ENCODE peak calls at places on chromosomes 11 and 22, in six cellular contexts. W is erythroblast, U is sigmoid colon, E is heart left ventricle, B is tibial nerve, T is Peyer's patch. P is an unnamed sample.

GRCh38 chr11:27317751-27318150 is 45.3 kb downstream of the CCDC34 start:
- DNase-seq in E (no peak), B (no peak), T (no peak), U (no peak), W (peak; percentile 11), P (peak; percentile 53)

GRCh38 chr11:115581871-115582639 is 77.8 kb upstream of the CADM1 start:
- DNase-seq in E (no peak), T (no peak), B (no peak), U (no peak), W (no peak), P (no peak)

GRCh38 chr11:85167471-85167870 is 459.7 kb downstream of the DLG2 start:
- DNase-seq in E (no peak), T (no peak), W (no peak), B (no peak), U (no peak), P (no peak)

GRCh38 chr11:69126286-69126685 is 29.4 kb upstream of the SMIM38 start:
- DNase-seq in U (no peak), E (no peak), W (no peak), B (no peak), T (no peak), P (no peak)

GRCh38 chr22:48675828-48676145 is 1151.9 kb downstream of the BRD1 start:
- DNase-seq in T (no peak), U (no peak), E (no peak), B (no peak), W (no peak), P (no peak)

GRCh38 chr22:45671783-45672563 is at the start of gene ATXN10:
- DNase-seq in U (peak; percentile 78), B (peak; percentile 37), T (peak; percentile 71), W (peak; percentile 88), E (peak; percentile 83), P (peak; percentile 45)

GRCh38 chr22:30230330-30230729 is 16.2 kb downstream of the LIF start:
- DNase-seq in U (no peak), B (no peak), E (no peak), T (no peak), W (no peak), P (no peak)

GRCh38 chr11:75276696-75277095 is 36.1 kb downstream of the TPBGL start:
- DNase-seq in E (peak; percentile 44), W (no peak), U (peak; percentile 52), T (peak; percentile 36), B (no peak), P (no peak)

GRCh38 chr22:33477131-33478111 is 419.2 kb upstream of the SYN3 start:
- DNase-seq in T (no peak), U (no peak), W (no peak), E (no peak), B (no peak), P (no peak)

GRCh38 chr11:103170865-103171264 is 61.6 kb downstream of the DYNC2H1 start:
- DNase-seq in W (no peak), T (no peak), U (no peak), E (no peak), B (no peak), P (no peak)

GRCh38 chr22:46803031-46803880 is 40.8 kb downstream of the TBC1D22A start:
- DNase-seq in B (no peak), T (peak; percentile 78), W (peak; percentile 81), E (peak; percentile 85), U (peak; percentile 68), P (no peak)

GRCh38 chr22:25365491-25366261 is 146.2 kb downstream of the CRYBB2 start:
- DNase-seq in T (no peak), E (peak; percentile 78), U (peak; percentile 58), B (no peak), W (no peak), P (no peak)

GRCh38 chr11:69360606-69361005 is 66.7 kb downstream of the MYEOV start:
- DNase-seq in E (no peak), U (no peak), B (no peak), W (no peak), T (no peak), P (no peak)

GRCh38 chr11:65850217-65851082 is 7.5 kb downstream of the CFL1 start:
- DNase-seq in E (no peak), U (peak; percentile 62), B (no peak), T (peak; percentile 46), W (no peak), P (no peak)

GRCh38 chr11:3957437-3957836 is 102.0 kb downstream of the STIM1 start:
- DNase-seq in B (no peak), T (no peak), W (peak; percentile 45), U (no peak), E (no peak), P (no peak)

GRCh38 chr11:77508031-77508430 is 34.1 kb upstream of the PAK1 start:
- DNase-seq in B (no peak), T (no peak), W (no peak), E (no peak), U (no peak), P (no peak)

GRCh38 chr22:19980766-19981165 is 35.9 kb downstream of the ARVCF start:
- DNase-seq in E (no peak), B (no peak), U (no peak), T (no peak), W (no peak), P (no peak)

GRCh38 chr11:28529540-28530410 is 421.6 kb downstream of the METTL15 start:
- DNase-seq in T (no peak), W (peak; percentile 50), U (no peak), B (peak; percentile 10), E (no peak), P (no peak)

GRCh38 chr11:92227233-92227593 is 2.6 kb downstream of the FAT3 start:
- DNase-seq in U (no peak), E (no peak), T (no peak), B (no peak), W (no peak), P (no peak)

GRCh38 chr11:45537617-45538016 is 127.8 kb downstream of the CHST1 start:
- DNase-seq in T (no peak), W (no peak), U (no peak), E (no peak), B (no peak), P (no peak)

GRCh38 chr11:2275334-2276279 is 5.2 kb upstream of the ASCL2 start:
- DNase-seq in B (no peak), W (no peak), T (no peak), U (peak; percentile 55), E (peak; percentile 58), P (no peak)

GRCh38 chr11:109209572-109209971 is 212.4 kb upstream of the C11orf87 start:
- DNase-seq in E (no peak), B (no peak), T (no peak), U (no peak), W (no peak), P (no peak)

GRCh38 chr11:120133216-120134105 is 4.5 kb downstream of the TRIM29 start:
- DNase-seq in E (no peak), T (peak; percentile 40), B (no peak), U (peak; percentile 38), W (no peak), P (no peak)
- TF ChIP-seq POLR2A in E (no peak), T (no peak), B (no peak), U (no peak), W (no peak), P (no peak)

GRCh38 chr11:62547691-62548281 is 1.2 kb upstream of the AHNAK start:
- DNase-seq in T (no peak), U (peak; percentile 78), W (no peak), B (no peak), E (no peak), P (peak; percentile 28)
- TF ChIP-seq POLR2A in T (no peak), U (no peak), W (no peak), B (no peak), E (no peak), P (no peak)

GRCh38 chr22:39094717-39095389 is 2.2 kb upstream of the APOBEC3H start:
- DNase-seq in U (no peak), T (peak; percentile 62), B (no peak), E (no peak), W (no peak), P (no peak)

GRCh38 chr22:39098026-39098425 is 982 bp downstream of the APOBEC3H start:
- DNase-seq in B (no peak), T (no peak), E (no peak), U (peak; percentile 37), W (no peak), P (no peak)

GRCh38 chr22:39095971-39096370 is 1.1 kb upstream of the APOBEC3H start:
- DNase-seq in B (no peak), U (no peak), T (no peak), E (no peak), W (no peak), P (no peak)

GRCh38 chr22:39098576-39098975 is 1.5 kb downstream of the APOBEC3H start:
- DNase-seq in W (no peak), B (no peak), E (no peak), U (no peak), T (no peak), P (no peak)

DNA sequence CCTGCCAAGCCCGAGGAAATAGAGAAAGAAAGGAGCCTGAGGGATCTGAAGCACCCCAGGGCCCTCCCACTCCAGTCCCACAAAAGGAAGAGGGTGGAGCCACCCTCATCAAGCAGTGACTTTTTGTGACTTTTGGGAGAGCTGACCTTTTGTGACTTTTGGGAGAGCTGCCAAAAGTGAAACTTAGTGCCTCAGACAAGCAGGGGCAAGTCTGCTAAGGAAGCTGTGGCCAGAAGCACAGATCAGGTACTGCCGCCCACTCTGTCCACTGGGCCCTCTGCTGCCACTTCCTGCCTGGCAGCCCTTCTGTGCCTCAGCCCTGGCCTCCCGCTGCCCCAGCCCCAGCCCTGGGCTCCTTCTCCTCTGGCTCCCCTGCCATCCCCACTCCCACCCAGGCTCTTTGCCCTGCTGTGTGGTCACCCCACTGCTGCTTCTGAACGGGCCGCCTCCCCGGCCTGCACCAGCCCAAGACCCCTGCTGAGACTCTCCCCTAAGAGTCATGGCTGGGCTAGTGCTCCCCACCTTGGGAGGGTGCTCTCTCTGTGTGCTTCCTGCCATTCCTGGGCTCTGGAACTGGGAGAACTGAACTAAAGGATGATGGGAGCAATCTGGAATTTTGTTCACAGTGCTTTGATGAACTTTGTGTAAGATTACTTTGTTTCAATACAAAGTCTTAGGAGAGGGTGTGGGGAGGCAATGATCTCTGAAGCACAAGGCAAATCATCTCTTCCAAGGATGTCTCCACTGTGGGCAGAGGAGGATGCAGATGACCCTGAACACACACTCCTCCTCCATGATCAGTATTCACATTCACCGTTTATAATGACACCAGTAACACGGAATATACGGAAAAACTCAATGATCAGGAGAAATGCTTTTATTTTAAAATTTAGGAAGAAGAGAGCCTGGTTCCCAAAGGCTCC is at the start of gene APOBEC3H:
- DNase-seq in E (no peak), T (peak; percentile 63), U (peak; percentile 62), B (peak; percentile 25), W (peak; percentile 67), P (no peak)
- TF ChIP-seq POLR2A in E (no peak), T (no peak), U (no peak), B (no peak), W (no peak), P (no peak)

DNA sequence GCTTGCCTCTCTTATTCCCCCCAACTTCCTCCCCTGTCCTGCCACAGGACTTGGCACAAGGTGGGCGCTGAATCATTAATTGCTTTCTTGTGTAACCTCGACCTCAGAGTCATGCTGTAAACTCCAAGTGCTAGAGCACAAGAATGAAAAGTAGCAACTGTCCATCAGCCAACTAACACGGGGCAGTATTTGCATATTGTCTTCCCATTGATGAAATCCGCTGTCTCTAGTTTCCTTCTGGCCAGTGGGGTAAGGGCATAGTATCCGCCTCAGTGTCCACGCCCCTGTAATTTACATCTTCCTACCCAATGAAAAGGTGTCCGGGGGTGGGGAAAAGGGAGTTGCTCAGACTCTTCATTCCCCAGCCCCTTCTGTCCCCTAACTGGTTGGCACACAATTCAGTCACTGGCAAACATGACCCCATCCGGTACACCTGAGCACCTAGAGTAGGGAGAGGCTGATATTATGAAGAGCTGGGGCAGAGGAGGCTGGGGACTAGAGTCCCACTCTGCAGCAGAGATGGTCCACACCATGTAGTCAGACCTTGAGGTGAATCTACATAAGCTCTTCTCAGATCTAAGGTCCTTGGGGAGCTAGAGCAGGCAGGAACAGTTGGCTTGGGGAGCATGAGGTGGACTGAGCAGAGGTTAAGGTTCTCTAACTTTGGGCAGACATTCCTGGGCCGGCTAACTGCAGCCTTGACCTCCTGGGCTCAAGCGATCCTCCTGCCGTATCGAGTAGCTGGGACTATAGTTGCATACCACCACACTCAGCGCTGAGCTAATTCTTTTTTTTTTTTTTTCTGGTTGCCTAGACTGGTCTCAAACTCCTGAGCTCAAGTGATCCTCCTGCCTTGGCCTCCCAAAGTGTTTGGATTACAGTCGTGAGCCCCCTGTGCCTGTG is 6.8 kb upstream of the GGA1 start:
- DNase-seq in U (no peak), B (no peak), E (no peak), T (peak; percentile 72), W (no peak), P (peak; percentile 48)
- TF ChIP-seq POLR2A in U (no peak), B (no peak), E (no peak), T (no peak), W (no peak), P (no peak)

P was measured in H54.